ENCODE peak calls at places on chromosomes 5 and 9, in six cellular contexts. K, H, R, A, B and M are unnamed samples.
A peak's percentile ranks its signal among the peaks of the same experiment; 100 is the strongest.

GRCh38 chr5:124865603-124866354 is 119.3 kb upstream of the ZNF608 start:
- DNase-seq in K (no peak), H (no peak), R (no peak), A (no peak), B (no peak), M (no peak)

GRCh38 chr5:138241688-138242547 is 28.8 kb upstream of the CDC23 start:
- DNase-seq in K (no peak), H (no peak), R (no peak), A (no peak), B (no peak), M (no peak)

GRCh38 chr9:79572032-79572890 is 496 bp downstream of the TLE4 start:
- DNase-seq in K (no peak), H (no peak), R (peak; percentile 30), A (no peak), B (no peak), M (no peak)

GRCh38 chr9:108033976-108034964 is 544.7 kb upstream of the KLF4 start:
- DNase-seq in K (no peak), H (no peak), R (no peak), A (no peak), B (peak; percentile 51), M (no peak)

GRCh38 chr5:55141945-55142690 is 17.9 kb upstream of the GPX8 start:
- DNase-seq in K (no peak), H (no peak), R (no peak), A (no peak), B (no peak), M (no peak)

GRCh38 chr9:110095238-110095637 is 112.7 kb downstream of the C9orf152 start:
- DNase-seq in K (no peak), H (no peak), R (no peak), A (no peak), B (no peak), M (no peak)

GRCh38 chr9:123232332-123232731 is 36.1 kb downstream of the STRBP start:
- DNase-seq in K (no peak), H (no peak), R (no peak), A (no peak), B (no peak), M (no peak)

GRCh38 chr5:998276-998974 is 10.2 kb upstream of the NKD2 start:
- DNase-seq in K (no peak), H (no peak), R (no peak), A (no peak), B (no peak), M (no peak)

GRCh38 chr9:33375238-33375840 is 27.0 kb downstream of the AQP7 start:
- DNase-seq in K (no peak), H (no peak), R (no peak), A (no peak), B (no peak), M (peak; percentile 76)

GRCh38 chr5:15447209-15447608 is 52.8 kb upstream of the FBXL7 start:
- DNase-seq in K (no peak), H (no peak), R (no peak), A (no peak), B (no peak), M (no peak)

GRCh38 chr9:136110082-136111061 is 8.3 kb downstream of the TMEM250 start:
- DNase-seq in K (no peak), H (no peak), R (no peak), A (no peak), B (no peak), M (no peak)

GRCh38 chr9:98625728-98626127 is 83.0 kb downstream of the GABBR2 start:
- DNase-seq in K (no peak), H (no peak), R (no peak), A (no peak), B (no peak), M (no peak)

GRCh38 chr5:149011084-149011483 is 51.8 kb downstream of the SH3TC2 start:
- DNase-seq in K (no peak), H (no peak), R (no peak), A (peak; percentile 57), B (no peak), M (no peak)

GRCh38 chr5:181203842-181204560 is 995 bp downstream of the TRIM7 start:
- DNase-seq in K (no peak), H (no peak), R (peak; percentile 53), A (no peak), B (no peak), M (no peak)

GRCh38 chr9:104863180-104863883 is 64.6 kb downstream of the ABCA1 start:
- DNase-seq in K (peak; percentile 31), H (peak; percentile 81), R (peak; percentile 47), A (peak; percentile 69), B (peak; percentile 53), M (peak; percentile 44)

GRCh38 chr5:134948929-134949328 is 18.8 kb upstream of the CATSPER3 start:
- DNase-seq in K (no peak), H (peak; percentile 18), R (peak; percentile 21), A (peak; percentile 8), B (no peak), M (no peak)

GRCh38 chr9:111178361-111179043 is 140.2 kb upstream of the LPAR1 start:
- DNase-seq in K (no peak), H (peak; percentile 88), R (no peak), A (no peak), B (peak; percentile 79), M (no peak)

GRCh38 chr5:108109059-108109458 is 272.8 kb downstream of the FBXL17 start:
- DNase-seq in K (no peak), H (no peak), R (no peak), A (no peak), B (no peak), M (no peak)

GRCh38 chr5:177194278-177194677 is 60.7 kb downstream of the NSD1 start:
- DNase-seq in K (no peak), H (peak; percentile 33), R (no peak), A (peak; percentile 44), B (peak; percentile 97), M (peak; percentile 81)

GRCh38 chr5:177363565-177363964 is 5.8 kb downstream of the RGS14 start:
- DNase-seq in K (no peak), H (no peak), R (no peak), A (no peak), B (no peak), M (no peak)

GRCh38 chr9:38065369-38066075 is 3.5 kb downstream of the SHB start:
- DNase-seq in K (no peak), H (no peak), R (no peak), A (no peak), B (no peak), M (no peak)

GRCh38 chr9:114301798-114302565 is 20.9 kb upstream of the ORM1 start:
- DNase-seq in K (no peak), H (no peak), R (peak; percentile 14), A (no peak), B (no peak), M (no peak)